ENCODE peak calls at places on chromosome 2, in ten cellular contexts. N is esophagus squamous epithelium, D is adrenal gland, Z is right cardiac atrium, L is prostate gland, V is A549, M is right atrium auricular region, W is cardiac muscle cell, Q is psoas muscle, A is breast epithelium. Y is an unnamed sample.

GRCh38 chr2:241359481-241360045 is 3.5 kb downstream of the FARP2 start:
- DNase-seq in N (no peak), D (no peak), Z (no peak), L (no peak), V (no peak), M (no peak), W (no peak), Q (no peak), A (no peak), Y (peak; percentile 82)

GRCh38 chr2:15038373-15039364 is 406.2 kb downstream of the LRATD1 start:
- DNase-seq in N (no peak), D (no peak), Z (no peak), L (no peak), V (no peak), M (no peak), W (no peak), Q (no peak), A (no peak), Y (no peak)

GRCh38 chr2:65420712-65421431 is 11.5 kb downstream of the SPRED2 start:
- DNase-seq in N (no peak), D (no peak), Z (no peak), L (no peak), V (peak; percentile 36), M (no peak), W (peak; percentile 60), Q (no peak), A (no peak), Y (peak; percentile 14)

GRCh38 chr2:20551945-20552328 is 99.0 kb downstream of the HS1BP3 start:
- DNase-seq in N (no peak), D (no peak), Z (no peak), L (no peak), V (no peak), M (no peak), W (no peak), Q (no peak), A (no peak), Y (no peak)

GRCh38 chr2:28506112-28506511 is 10.3 kb downstream of the PLB1 start:
- DNase-seq in N (no peak), D (no peak), Z (no peak), L (no peak), V (no peak), M (no peak), W (no peak), Q (no peak), A (no peak), Y (no peak)

GRCh38 chr2:239767016-239767905 is 257.9 kb downstream of the NDUFA10 start:
- DNase-seq in N (no peak), D (no peak), Z (no peak), L (no peak), V (no peak), M (no peak), W (no peak), Q (no peak), A (no peak), Y (no peak)

GRCh38 chr2:20168048-20168726 is 56.7 kb downstream of the SDC1 start:
- DNase-seq in N (no peak), D (no peak), Z (no peak), L (peak; percentile 62), V (no peak), M (no peak), W (no peak), Q (no peak), A (no peak), Y (no peak)

GRCh38 chr2:224369028-224369632 is 32.8 kb downstream of the FAM124B start:
- DNase-seq in N (no peak), D (no peak), Z (no peak), L (no peak), V (peak; percentile 15), M (no peak), W (peak; percentile 67), Q (no peak), A (no peak), Y (peak; percentile 48)

GRCh38 chr2:134976074-134976702 is 57.6 kb downstream of the CCNT2 start:
- DNase-seq in N (no peak), D (no peak), Z (no peak), L (no peak), V (no peak), M (no peak), W (peak; percentile 9), Q (no peak), A (no peak), Y (no peak)

GRCh38 chr2:181627545-181627944 is 29.4 kb downstream of the CERKL start:
- DNase-seq in N (no peak), D (no peak), Z (no peak), L (no peak), V (no peak), M (no peak), W (peak; percentile 29), Q (no peak), A (no peak), Y (no peak)

DNA sequence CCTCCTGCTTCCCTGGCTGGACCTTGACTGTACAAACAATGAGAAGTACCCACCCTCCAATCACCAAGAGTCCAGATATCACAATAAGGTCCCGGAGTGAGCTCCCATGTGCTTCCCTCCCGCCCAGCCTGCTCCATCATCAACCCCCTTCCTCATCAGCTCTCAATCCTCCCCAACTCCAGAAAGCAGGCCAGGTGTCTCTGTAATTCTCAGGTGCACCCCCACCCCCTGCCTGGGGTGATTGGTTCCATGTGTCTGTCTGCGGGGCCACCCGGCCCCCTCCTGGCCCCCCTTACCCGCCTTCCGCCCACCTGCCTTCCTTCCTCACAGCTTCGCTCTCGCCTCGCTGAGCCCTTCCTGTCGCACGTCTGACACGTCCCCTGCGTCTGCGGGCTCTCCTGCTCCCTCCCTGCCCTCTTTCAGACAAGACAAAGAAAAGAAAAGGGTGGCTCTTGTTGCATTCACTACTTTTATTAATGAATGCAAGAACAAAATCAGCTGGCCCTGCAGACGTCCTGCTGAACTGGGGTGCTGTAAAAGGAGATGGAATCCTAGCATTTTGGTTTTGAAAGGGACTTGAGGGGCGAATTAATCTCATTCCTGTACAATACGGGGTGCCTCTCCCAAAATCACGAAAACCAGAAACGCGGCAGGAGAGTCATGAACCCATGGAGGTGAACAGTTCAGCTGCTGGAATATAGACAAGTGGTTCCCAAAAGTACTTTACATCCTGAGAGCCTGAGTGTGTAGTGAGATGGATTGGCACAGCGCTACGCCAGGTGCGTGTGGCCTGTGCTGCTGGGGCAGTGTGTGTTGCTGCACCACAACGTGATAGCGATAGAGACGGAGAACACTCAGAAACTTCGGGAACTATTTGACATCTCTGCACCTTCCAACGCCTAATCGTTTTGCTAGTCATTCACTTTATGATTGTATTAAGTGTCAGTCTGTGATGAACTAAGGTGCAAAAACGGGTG is 26.4 kb upstream of the IGFBP2 start:
- DNase-seq in N (no peak), D (no peak), Z (no peak), L (no peak), V (no peak), M (no peak), W (no peak), Q (no peak), A (no peak), Y (peak; percentile 54)
- H3K4me3 ChIP-seq in N (no peak overlapping the region), D (no peak overlapping the region), Z (no peak overlapping the region), L (no peak overlapping the region), V (no peak overlapping the region), M (no peak overlapping the region), W (no peak overlapping the region), Q (no peak overlapping the region), A (no peak overlapping the region), Y (no peak overlapping the region)

DNA sequence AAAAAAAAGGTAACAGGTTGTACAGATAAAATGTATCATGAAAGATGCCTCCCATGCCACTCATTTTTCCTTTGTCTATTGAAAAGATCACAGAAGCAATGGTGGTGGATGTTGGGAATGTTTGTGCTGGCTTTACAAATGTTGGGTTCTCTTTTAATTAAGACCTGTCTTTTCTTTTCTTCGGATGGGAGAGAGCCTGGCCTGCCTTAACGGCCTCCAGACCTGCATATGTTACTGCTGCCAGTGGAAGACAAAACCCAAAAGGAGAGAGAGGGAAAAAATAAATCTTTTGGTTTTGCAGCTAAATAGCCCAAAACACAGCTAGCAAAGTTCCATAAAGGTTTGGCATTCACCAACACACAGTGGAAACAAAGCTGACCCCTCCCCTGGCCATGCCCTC is 50.5 kb upstream of the FZD7 start:
- DNase-seq in N (no peak), D (no peak), Z (no peak), L (no peak), V (no peak), M (no peak), W (no peak), Q (no peak), A (no peak), Y (no peak)
- H3K4me1 ChIP-seq in N (no peaks in the 10 kb centered on the region), D (no peaks in the 10 kb centered on the region), Z (no peaks in the 10 kb centered on the region), L (no peaks in the 10 kb centered on the region), V (no peaks in the 10 kb centered on the region), M (no peaks in the 10 kb centered on the region), W (no peaks in the 10 kb centered on the region), Q (peaks cover 3% of the 10 kb centered on the region), A (peaks cover 10% of the 10 kb centered on the region), Y (peaks cover 2% of the 10 kb centered on the region)

GRCh38 chr2:3619033-3619432 is 24.1 kb downstream of the COLEC11 start:
- DNase-seq in N (no peak), D (no peak), Z (no peak), L (no peak), V (no peak), M (no peak), W (no peak), Q (no peak), A (no peak), Y (no peak)
- H3K9me3 ChIP-seq in N (no peaks in the 10 kb centered on the region), D (no peaks in the 10 kb centered on the region), Z (no peaks in the 10 kb centered on the region), L (no peaks in the 10 kb centered on the region), V (peaks cover 8% of the 10 kb centered on the region), M (peaks cover 7% of the 10 kb centered on the region), W (no peaks in the 10 kb centered on the region), Q (no peaks in the 10 kb centered on the region), A (no peaks in the 10 kb centered on the region), Y (no peaks in the 10 kb centered on the region)

DNA sequence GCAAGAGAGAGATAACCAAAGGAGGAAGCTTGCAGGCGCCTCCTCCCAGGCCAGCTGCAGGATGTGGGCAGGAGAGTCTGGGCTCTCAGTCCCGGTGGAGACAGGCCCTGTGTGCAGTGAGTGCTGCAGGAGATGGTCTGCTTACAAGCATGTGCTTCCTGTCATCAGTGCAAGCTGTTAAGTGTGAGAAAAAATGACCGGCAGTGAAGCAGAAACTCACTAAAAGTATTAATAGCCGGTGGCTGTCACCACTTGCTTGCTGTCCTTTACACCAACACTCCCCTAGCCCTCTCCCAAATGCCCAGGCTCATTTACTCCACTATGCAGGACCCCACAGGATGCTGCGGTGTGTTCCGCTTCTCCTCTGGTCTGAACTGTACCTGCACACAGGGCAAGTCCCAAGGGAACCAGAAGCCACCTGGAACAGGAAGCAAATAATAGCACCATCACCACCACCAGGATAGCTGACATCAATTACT is 435.6 kb upstream of the HS6ST1 start:
- DNase-seq in N (no peak), D (peak; percentile 53), Z (peak; percentile 84), L (no peak), V (no peak), M (peak; percentile 55), W (peak; percentile 86), Q (no peak), A (peak; percentile 5), Y (no peak)
- H3K4me3 ChIP-seq in N (no peak overlapping the region), D (no peak overlapping the region), Z (no peak overlapping the region), L (no peak overlapping the region), V (no peak overlapping the region), M (no peak overlapping the region), W (no peak overlapping the region), Q (no peak overlapping the region), A (no peak overlapping the region), Y (no peak overlapping the region)

DNA sequence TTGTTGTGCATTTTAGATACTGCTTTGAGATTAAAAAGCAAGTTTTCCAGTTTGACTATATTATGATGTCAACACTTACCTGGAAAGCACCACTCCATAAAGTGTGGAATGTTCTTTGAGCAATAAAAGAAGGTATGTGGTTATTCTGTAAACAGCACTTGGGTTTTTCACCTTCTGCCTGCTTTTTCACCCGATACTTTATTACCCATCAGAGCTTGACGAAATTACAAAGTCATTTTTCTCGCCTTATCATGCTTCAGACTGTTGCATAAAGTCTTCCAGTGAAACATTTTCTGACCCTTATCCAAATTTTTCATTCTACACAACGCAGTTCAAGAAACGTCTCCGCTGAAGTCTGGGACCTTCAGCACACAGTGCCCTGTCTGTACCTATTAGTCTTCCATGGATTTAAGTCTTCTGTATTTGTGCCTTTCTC is 25.2 kb downstream of the CAB39 start:
- DNase-seq in N (no peak), D (no peak), Z (no peak), L (peak; percentile 29), V (no peak), M (no peak), W (peak; percentile 55), Q (no peak), A (no peak), Y (peak; percentile 45)
- H3K4me1 ChIP-seq in N (no peaks in the 10 kb centered on the region), D (peaks cover 40% of the 10 kb centered on the region), Z (peaks cover 8% of the 10 kb centered on the region), L (peaks cover 16% of the 10 kb centered on the region), V (peaks cover 24% of the 10 kb centered on the region), M (no peaks in the 10 kb centered on the region), W (peaks cover 12% of the 10 kb centered on the region), Q (peaks cover 70% of the 10 kb centered on the region), A (peaks cover 3% of the 10 kb centered on the region), Y (peaks cover 27% of the 10 kb centered on the region)

Y was measured in small intestine.